ENCODE peak calls at places on chromosome 6, in seven cellular contexts. K, T, C, J, N, L and D are unnamed samples.

GRCh38 chr6:158020272-158020711 is 38.6 kb downstream of the SYNJ2 start:
- ATAC-seq in C (peak), J (no peak), K (no peak), L (no peak), N (no peak), T (peak), D (peak)

GRCh38 chr6:14722704-14723103 is 523.2 kb upstream of the JARID2 start:
- ATAC-seq in L (peak), T (no peak), K (no peak), N (no peak), C (no peak), J (peak), D (peak)

GRCh38 chr6:132919028-132919427 is 104.7 kb downstream of the RPS12 start:
- ATAC-seq in T (no peak), C (no peak), N (no peak), K (no peak), J (no peak), L (no peak), D (no peak)

GRCh38 chr6:133983099-133983939 is 30.3 kb downstream of the TBPL1 start:
- ATAC-seq in C (no peak), T (peak), L (peak), N (no peak), K (no peak), J (peak), D (no peak)

GRCh38 chr6:138250513-138251247 is 32.4 kb upstream of the PBOV1 start:
- ATAC-seq in T (peak), L (no peak), N (peak), K (no peak), C (peak), J (no peak), D (peak)

GRCh38 chr6:159117031-159117430 is 52.2 kb upstream of the FNDC1 start:
- ATAC-seq in T (peak), K (peak), J (no peak), N (peak), L (no peak), C (no peak), D (peak)

GRCh38 chr6:14196029-14196428 is 78.5 kb downstream of the CD83 start:
- ATAC-seq in L (no peak), N (no peak), K (no peak), C (no peak), T (no peak), J (no peak), D (no peak)

GRCh38 chr6:8057793-8058192 is 6.4 kb downstream of the BLOC1S5 start:
- ATAC-seq in N (no peak), K (no peak), T (no peak), J (no peak), L (no peak), C (no peak), D (no peak)

GRCh38 chr6:163162007-163162873 is 252.3 kb upstream of the QKI start:
- ATAC-seq in T (no peak), C (no peak), N (no peak), L (no peak), K (no peak), J (no peak), D (no peak)